ENCODE peak calls at places on chromosomes 5 and 9, in seven cellular contexts. H, A, D, L, B, C and U are unnamed samples.

GRCh38 chr5:143016777-143017374 is 246.7 kb downstream of the ARHGAP26 start:
- ATAC-seq in H (no peak), A (no peak), D (peak; percentile 75), L (peak; percentile 62), B (peak; percentile 65), C (peak; percentile 46), U (no peak)

GRCh38 chr5:175847503-175847902 is 23.9 kb upstream of the CPLX2 start:
- ATAC-seq in H (no peak), A (no peak), D (no peak), L (no peak), B (peak; percentile 32), C (peak; percentile 30), U (no peak)

GRCh38 chr9:110886832-110887231 is 151.4 kb downstream of the LPAR1 start:
- ATAC-seq in H (no peak), A (no peak), D (no peak), L (no peak), B (no peak), C (no peak), U (no peak)

GRCh38 chr5:38207343-38207742 is 51.0 kb upstream of the EGFLAM start:
- ATAC-seq in H (no peak), A (no peak), D (no peak), L (no peak), B (no peak), C (peak; percentile 71), U (no peak)

GRCh38 chr9:7172445-7173115 is 414.8 kb downstream of the KDM4C start:
- ATAC-seq in H (no peak), A (no peak), D (no peak), L (no peak), B (no peak), C (no peak), U (no peak)

GRCh38 chr9:17810293-17810692 is 231.4 kb downstream of the SH3GL2 start:
- ATAC-seq in H (no peak), A (no peak), D (no peak), L (no peak), B (no peak), C (no peak), U (no peak)

GRCh38 chr5:147290261-147290660 is 55.4 kb downstream of the STK32A start:
- ATAC-seq in H (no peak), A (no peak), D (peak; percentile 56), L (peak; percentile 95), B (no peak), C (no peak), U (no peak)

GRCh38 chr5:139651502-139651862 is 3.3 kb downstream of the CXXC5 start:
- ATAC-seq in H (no peak), A (no peak), D (no peak), L (no peak), B (no peak), C (no peak), U (no peak)

GRCh38 chr5:76690704-76691469 is 25.0 kb upstream of the F2R start:
- ATAC-seq in H (no peak), A (no peak), D (no peak), L (no peak), B (no peak), C (no peak), U (no peak)

GRCh38 chr5:53008751-53009150 is 19.6 kb downstream of the ITGA2 start:
- ATAC-seq in H (peak; percentile 94), A (peak; percentile 93), D (no peak), L (peak; percentile 39), B (no peak), C (peak; percentile 89), U (peak; percentile 92)

GRCh38 chr5:95720094-95720793 is 10.9 kb upstream of the RHOBTB3 start:
- ATAC-seq in H (no peak), A (no peak), D (peak; percentile 74), L (peak; percentile 65), B (no peak), C (no peak), U (no peak)

GRCh38 chr5:122726990-122727616 is 47.8 kb upstream of the SNX2 start:
- ATAC-seq in H (peak; percentile 27), A (no peak), D (no peak), L (no peak), B (no peak), C (peak; percentile 95), U (peak; percentile 63)

GRCh38 chr5:10145922-10146321 is 103.8 kb downstream of the ATPSCKMT start:
- ATAC-seq in H (no peak), A (no peak), D (no peak), L (no peak), B (no peak), C (peak; percentile 55), U (no peak)

GRCh38 chr9:75457474-75458011 is 369.2 kb downstream of the OSTF1 start:
- ATAC-seq in H (no peak), A (no peak), D (no peak), L (no peak), B (no peak), C (no peak), U (no peak)